ENCODE peak calls at places on chromosome 16, in four cellular contexts. One of them, this sample, is unnamed.

GRCh38 chr16:66741131-66741900 is 10.1 kb downstream of the DYNC1LI2 start:
- DNase-seq in stimulated activated CD4-positive, alpha-beta T cell treated with anti-CD3 and anti-CD28 coated beads, Interleukin-1b, Interleukin-23, amount 100 ng/mL, for 1 hour: no peak
- DNase-seq in GM20000: no peak
- DNase-seq in activated CD4-positive, alpha-beta T cell treated with anti-CD3 and anti-CD28 coated beads for 24 hours: no peak
- DNase-seq in this sample: peak

GRCh38 chr16:84839054-84839453 is 19.3 kb downstream of the CRISPLD2 start:
- DNase-seq in stimulated activated CD4-positive, alpha-beta T cell treated with anti-CD3 and anti-CD28 coated beads, Interleukin-1b, Interleukin-23, amount 100 ng/mL, for 1 hour: no peak
- DNase-seq in GM20000: no peak
- DNase-seq in activated CD4-positive, alpha-beta T cell treated with anti-CD3 and anti-CD28 coated beads for 24 hours: no peak
- DNase-seq in this sample: no peak

GRCh38 chr16:70396209-70396904 is 42.5 kb downstream of the ST3GAL2 start:
- DNase-seq in stimulated activated CD4-positive, alpha-beta T cell treated with anti-CD3 and anti-CD28 coated beads, Interleukin-1b, Interleukin-23, amount 100 ng/mL, for 1 hour: no peak
- DNase-seq in GM20000: no peak
- DNase-seq in activated CD4-positive, alpha-beta T cell treated with anti-CD3 and anti-CD28 coated beads for 24 hours: no peak
- DNase-seq in this sample: no peak

GRCh38 chr16:56946767-56947603 is 14.8 kb upstream of the CETP start:
- DNase-seq in stimulated activated CD4-positive, alpha-beta T cell treated with anti-CD3 and anti-CD28 coated beads, Interleukin-1b, Interleukin-23, amount 100 ng/mL, for 1 hour: no peak
- DNase-seq in GM20000: no peak
- DNase-seq in activated CD4-positive, alpha-beta T cell treated with anti-CD3 and anti-CD28 coated beads for 24 hours: no peak
- DNase-seq in this sample: no peak

GRCh38 chr16:30470170-30470512 is 2.4 kb upstream of the ITGAL start:
- DNase-seq in stimulated activated CD4-positive, alpha-beta T cell treated with anti-CD3 and anti-CD28 coated beads, Interleukin-1b, Interleukin-23, amount 100 ng/mL, for 1 hour: no peak
- DNase-seq in GM20000: no peak
- DNase-seq in activated CD4-positive, alpha-beta T cell treated with anti-CD3 and anti-CD28 coated beads for 24 hours: no peak
- DNase-seq in this sample: no peak

GRCh38 chr16:66617728-66618127 is 13.2 kb downstream of the CMTM3 start:
- DNase-seq in stimulated activated CD4-positive, alpha-beta T cell treated with anti-CD3 and anti-CD28 coated beads, Interleukin-1b, Interleukin-23, amount 100 ng/mL, for 1 hour: no peak
- DNase-seq in GM20000: no peak
- DNase-seq in activated CD4-positive, alpha-beta T cell treated with anti-CD3 and anti-CD28 coated beads for 24 hours: no peak
- DNase-seq in this sample: no peak

GRCh38 chr16:19281246-19281645 is 4.3 kb upstream of the CLEC19A start:
- DNase-seq in stimulated activated CD4-positive, alpha-beta T cell treated with anti-CD3 and anti-CD28 coated beads, Interleukin-1b, Interleukin-23, amount 100 ng/mL, for 1 hour: no peak
- DNase-seq in GM20000: no peak
- DNase-seq in activated CD4-positive, alpha-beta T cell treated with anti-CD3 and anti-CD28 coated beads for 24 hours: no peak
- DNase-seq in this sample: no peak

GRCh38 chr16:72958522-72959076 is 89.3 kb downstream of the ZFHX3 start:
- DNase-seq in stimulated activated CD4-positive, alpha-beta T cell treated with anti-CD3 and anti-CD28 coated beads, Interleukin-1b, Interleukin-23, amount 100 ng/mL, for 1 hour: no peak
- DNase-seq in GM20000: no peak
- DNase-seq in activated CD4-positive, alpha-beta T cell treated with anti-CD3 and anti-CD28 coated beads for 24 hours: no peak
- DNase-seq in this sample: no peak

GRCh38 chr16:57373117-57373947 is 1.0 kb downstream of the CX3CL1 start:
- DNase-seq in stimulated activated CD4-positive, alpha-beta T cell treated with anti-CD3 and anti-CD28 coated beads, Interleukin-1b, Interleukin-23, amount 100 ng/mL, for 1 hour: no peak
- DNase-seq in GM20000: no peak
- DNase-seq in activated CD4-positive, alpha-beta T cell treated with anti-CD3 and anti-CD28 coated beads for 24 hours: no peak
- DNase-seq in this sample: peak

GRCh38 chr16:9159839-9160550 is 68.6 kb downstream of the HAPSTR1 start:
- DNase-seq in stimulated activated CD4-positive, alpha-beta T cell treated with anti-CD3 and anti-CD28 coated beads, Interleukin-1b, Interleukin-23, amount 100 ng/mL, for 1 hour: no peak
- DNase-seq in GM20000: peak
- DNase-seq in activated CD4-positive, alpha-beta T cell treated with anti-CD3 and anti-CD28 coated beads for 24 hours: peak
- DNase-seq in this sample: no peak

GRCh38 chr16:54031107-54031760 is 255.4 kb downstream of the IRX3 start:
- DNase-seq in stimulated activated CD4-positive, alpha-beta T cell treated with anti-CD3 and anti-CD28 coated beads, Interleukin-1b, Interleukin-23, amount 100 ng/mL, for 1 hour: no peak
- DNase-seq in GM20000: no peak
- DNase-seq in activated CD4-positive, alpha-beta T cell treated with anti-CD3 and anti-CD28 coated beads for 24 hours: no peak
- DNase-seq in this sample: no peak

GRCh38 chr16:30350134-30350871 is 4.8 kb downstream of the CD2BP2 start:
- DNase-seq in stimulated activated CD4-positive, alpha-beta T cell treated with anti-CD3 and anti-CD28 coated beads, Interleukin-1b, Interleukin-23, amount 100 ng/mL, for 1 hour: no peak
- DNase-seq in GM20000: peak
- DNase-seq in activated CD4-positive, alpha-beta T cell treated with anti-CD3 and anti-CD28 coated beads for 24 hours: no peak
- DNase-seq in this sample: no peak

GRCh38 chr16:30065943-30066881 is 652 bp downstream of the ALDOA start:
- DNase-seq in stimulated activated CD4-positive, alpha-beta T cell treated with anti-CD3 and anti-CD28 coated beads, Interleukin-1b, Interleukin-23, amount 100 ng/mL, for 1 hour: no peak
- DNase-seq in GM20000: no peak
- DNase-seq in activated CD4-positive, alpha-beta T cell treated with anti-CD3 and anti-CD28 coated beads for 24 hours: no peak
- DNase-seq in this sample: peak

GRCh38 chr16:90044111-90044551 is 24.9 kb upstream of the DBNDD1 start:
- DNase-seq in stimulated activated CD4-positive, alpha-beta T cell treated with anti-CD3 and anti-CD28 coated beads, Interleukin-1b, Interleukin-23, amount 100 ng/mL, for 1 hour: no peak
- DNase-seq in GM20000: peak
- DNase-seq in activated CD4-positive, alpha-beta T cell treated with anti-CD3 and anti-CD28 coated beads for 24 hours: no peak
- DNase-seq in this sample: no peak

GRCh38 chr16:49349446-49350168 is 24.0 kb upstream of the C16orf78 start:
- DNase-seq in stimulated activated CD4-positive, alpha-beta T cell treated with anti-CD3 and anti-CD28 coated beads, Interleukin-1b, Interleukin-23, amount 100 ng/mL, for 1 hour: no peak
- DNase-seq in GM20000: no peak
- DNase-seq in activated CD4-positive, alpha-beta T cell treated with anti-CD3 and anti-CD28 coated beads for 24 hours: no peak
- DNase-seq in this sample: no peak

GRCh38 chr16:87613961-87614360 is 11.7 kb downstream of the JPH3 start:
- DNase-seq in stimulated activated CD4-positive, alpha-beta T cell treated with anti-CD3 and anti-CD28 coated beads, Interleukin-1b, Interleukin-23, amount 100 ng/mL, for 1 hour: no peak
- DNase-seq in GM20000: no peak
- DNase-seq in activated CD4-positive, alpha-beta T cell treated with anti-CD3 and anti-CD28 coated beads for 24 hours: no peak
- DNase-seq in this sample: peak

GRCh38 chr16:89408315-89408714 is 82.0 kb downstream of the ANKRD11 start:
- DNase-seq in stimulated activated CD4-positive, alpha-beta T cell treated with anti-CD3 and anti-CD28 coated beads, Interleukin-1b, Interleukin-23, amount 100 ng/mL, for 1 hour: no peak
- DNase-seq in GM20000: no peak
- DNase-seq in activated CD4-positive, alpha-beta T cell treated with anti-CD3 and anti-CD28 coated beads for 24 hours: no peak
- DNase-seq in this sample: peak

GRCh38 chr16:86449377-86450095 is 60.8 kb upstream of the FOXF1 start:
- DNase-seq in stimulated activated CD4-positive, alpha-beta T cell treated with anti-CD3 and anti-CD28 coated beads, Interleukin-1b, Interleukin-23, amount 100 ng/mL, for 1 hour: no peak
- DNase-seq in GM20000: no peak
- DNase-seq in activated CD4-positive, alpha-beta T cell treated with anti-CD3 and anti-CD28 coated beads for 24 hours: no peak
- DNase-seq in this sample: no peak

GRCh38 chr16:3158014-3158497 is 23.2 kb downstream of the ZNF213 start:
- DNase-seq in stimulated activated CD4-positive, alpha-beta T cell treated with anti-CD3 and anti-CD28 coated beads, Interleukin-1b, Interleukin-23, amount 100 ng/mL, for 1 hour: no peak
- DNase-seq in GM20000: no peak
- DNase-seq in activated CD4-positive, alpha-beta T cell treated with anti-CD3 and anti-CD28 coated beads for 24 hours: no peak
- DNase-seq in this sample: no peak

GRCh38 chr16:19613834-19614233 is 58.3 kb downstream of the VPS35L start:
- DNase-seq in stimulated activated CD4-positive, alpha-beta T cell treated with anti-CD3 and anti-CD28 coated beads, Interleukin-1b, Interleukin-23, amount 100 ng/mL, for 1 hour: no peak
- DNase-seq in GM20000: no peak
- DNase-seq in activated CD4-positive, alpha-beta T cell treated with anti-CD3 and anti-CD28 coated beads for 24 hours: no peak
- DNase-seq in this sample: no peak

GRCh38 chr16:49490321-49490705 is 116.7 kb downstream of the C16orf78 start:
- DNase-seq in stimulated activated CD4-positive, alpha-beta T cell treated with anti-CD3 and anti-CD28 coated beads, Interleukin-1b, Interleukin-23, amount 100 ng/mL, for 1 hour: no peak
- DNase-seq in GM20000: no peak
- DNase-seq in activated CD4-positive, alpha-beta T cell treated with anti-CD3 and anti-CD28 coated beads for 24 hours: no peak
- DNase-seq in this sample: peak

GRCh38 chr16:84013787-84014569 is 28.6 kb downstream of the SLC38A8 start:
- DNase-seq in stimulated activated CD4-positive, alpha-beta T cell treated with anti-CD3 and anti-CD28 coated beads, Interleukin-1b, Interleukin-23, amount 100 ng/mL, for 1 hour: peak
- DNase-seq in GM20000: peak
- DNase-seq in activated CD4-positive, alpha-beta T cell treated with anti-CD3 and anti-CD28 coated beads for 24 hours: peak
- DNase-seq in this sample: no peak

GRCh38 chr16:71675380-71675779 is 49.1 kb downstream of the PHLPP2 start:
- DNase-seq in stimulated activated CD4-positive, alpha-beta T cell treated with anti-CD3 and anti-CD28 coated beads, Interleukin-1b, Interleukin-23, amount 100 ng/mL, for 1 hour: no peak
- DNase-seq in GM20000: no peak
- DNase-seq in activated CD4-positive, alpha-beta T cell treated with anti-CD3 and anti-CD28 coated beads for 24 hours: no peak
- DNase-seq in this sample: no peak

GRCh38 chr16:59878479-59878878 is 1144.4 kb upstream of the GOT2 start:
- DNase-seq in stimulated activated CD4-positive, alpha-beta T cell treated with anti-CD3 and anti-CD28 coated beads, Interleukin-1b, Interleukin-23, amount 100 ng/mL, for 1 hour: no peak
- DNase-seq in GM20000: no peak
- DNase-seq in activated CD4-positive, alpha-beta T cell treated with anti-CD3 and anti-CD28 coated beads for 24 hours: no peak
- DNase-seq in this sample: no peak

GRCh38 chr16:12501727-12502457 is 301.8 kb downstream of the CPPED1 start:
- DNase-seq in stimulated activated CD4-positive, alpha-beta T cell treated with anti-CD3 and anti-CD28 coated beads, Interleukin-1b, Interleukin-23, amount 100 ng/mL, for 1 hour: no peak
- DNase-seq in GM20000: no peak
- DNase-seq in activated CD4-positive, alpha-beta T cell treated with anti-CD3 and anti-CD28 coated beads for 24 hours: no peak
- DNase-seq in this sample: peak

GRCh38 chr16:1614226-1615102 is 2.3 kb downstream of the CRAMP1 start:
- DNase-seq in stimulated activated CD4-positive, alpha-beta T cell treated with anti-CD3 and anti-CD28 coated beads, Interleukin-1b, Interleukin-23, amount 100 ng/mL, for 1 hour: no peak
- DNase-seq in GM20000: peak
- DNase-seq in activated CD4-positive, alpha-beta T cell treated with anti-CD3 and anti-CD28 coated beads for 24 hours: no peak
- DNase-seq in this sample: no peak

GRCh38 chr16:25212636-25213035 is 4.1 kb upstream of the AQP8 start:
- DNase-seq in stimulated activated CD4-positive, alpha-beta T cell treated with anti-CD3 and anti-CD28 coated beads, Interleukin-1b, Interleukin-23, amount 100 ng/mL, for 1 hour: no peak
- DNase-seq in GM20000: no peak
- DNase-seq in activated CD4-positive, alpha-beta T cell treated with anti-CD3 and anti-CD28 coated beads for 24 hours: no peak
- DNase-seq in this sample: no peak

GRCh38 chr16:28986492-28986891 is 1.6 kb downstream of the LAT start:
- DNase-seq in stimulated activated CD4-positive, alpha-beta T cell treated with anti-CD3 and anti-CD28 coated beads, Interleukin-1b, Interleukin-23, amount 100 ng/mL, for 1 hour: no peak
- DNase-seq in GM20000: no peak
- DNase-seq in activated CD4-positive, alpha-beta T cell treated with anti-CD3 and anti-CD28 coated beads for 24 hours: no peak
- DNase-seq in this sample: no peak